ENCODE peak calls at places on chromosomes 11 and 22, in four cellular contexts. O is K562, T is HepG2, E is GM12878. A is an unnamed sample.

GRCh38 chr11:17978553-17979287 is 34.1 kb downstream of the SERGEF start:
- DNase-seq in E (no peak), O (peak), T (peak), A (peak)

GRCh38 chr22:33687464-33687863 is 232.8 kb downstream of the LARGE1 start:
- DNase-seq in O (no peak), T (no peak), E (no peak), A (no peak)

GRCh38 chr11:132111341-132111740 is 740.9 kb downstream of the NTM start:
- DNase-seq in O (no peak), T (no peak), E (no peak), A (no peak)

GRCh38 chr22:45502215-45503070 is at the start of gene FBLN1:
- DNase-seq in E (no peak), O (peak), T (peak), A (peak)

GRCh38 chr11:63564785-63565350 is 1.7 kb upstream of the PLAAT2 start:
- DNase-seq in O (no peak), T (no peak), E (no peak), A (no peak)

GRCh38 chr22:30201970-30202369 is 44.6 kb downstream of the LIF start:
- DNase-seq in O (no peak), E (no peak), T (no peak), A (no peak)

GRCh38 chr22:46241397-46242007 is 8.6 kb downstream of the CDPF1 start:
- DNase-seq in E (no peak), O (peak), T (no peak), A (peak)

GRCh38 chr11:111603633-111604130 is 1.4 kb downstream of the SIK2 start:
- DNase-seq in O (no peak), T (no peak), E (no peak), A (no peak)

GRCh38 chr11:41175304-41175972 is 284.0 kb downstream of the LRRC4C start:
- DNase-seq in O (no peak), E (no peak), T (no peak), A (no peak)

GRCh38 chr11:99370557-99371200 is 349.9 kb downstream of the CNTN5 start:
- DNase-seq in O (no peak), E (no peak), T (no peak), A (no peak)

GRCh38 chr11:98952110-98952509 is 68.6 kb upstream of the CNTN5 start:
- DNase-seq in O (no peak), E (no peak), T (no peak), A (no peak)

GRCh38 chr11:103903621-103904323 is 132.7 kb upstream of the DDI1 start:
- DNase-seq in T (no peak), E (no peak), O (no peak), A (no peak)

GRCh38 chr22:29079218-29079901 is 6.5 kb downstream of the KREMEN1 start:
- DNase-seq in E (no peak), O (peak), T (no peak), A (no peak)

GRCh38 chr11:20388096-20389055 is 860 bp downstream of the PRMT3 start:
- DNase-seq in E (no peak), T (peak), O (no peak), A (no peak)

GRCh38 chr11:111944139-111944538 is 7.0 kb downstream of the DIXDC1 start:
- DNase-seq in E (no peak), T (peak), O (no peak), A (no peak)

GRCh38 chr22:42964994-42965699 is 49.8 kb downstream of the PACSIN2 start:
- DNase-seq in E (no peak), O (no peak), T (peak), A (no peak)

GRCh38 chr11:72524711-72525110 is 90.4 kb upstream of the CLPB start:
- DNase-seq in E (no peak), O (no peak), T (no peak), A (no peak)

GRCh38 chr11:67415501-67416304 is at the start of gene CARNS1:
- DNase-seq in E (no peak), T (no peak), O (no peak), A (no peak)

GRCh38 chr11:61751384-61751783 is 1.1 kb upstream of the MYRF start:
- DNase-seq in T (peak), O (no peak), E (no peak), A (no peak)

GRCh38 chr11:61750631-61751273 is 1.7 kb upstream of the MYRF start:
- DNase-seq in O (no peak), T (no peak), E (no peak), A (no peak)

GRCh38 chr11:61752925-61753551 is 602 bp downstream of the MYRF start:
- DNase-seq in E (no peak), O (peak), T (no peak), A (no peak)

GRCh38 chr11:61753672-61754071 is 1.2 kb downstream of the MYRF start:
- DNase-seq in O (no peak), E (no peak), T (no peak), A (no peak)

GRCh38 chr11:61752117-61752924 is at the start of gene MYRF:
- DNase-seq in T (no peak), O (peak), E (no peak), A (peak)
- TF ChIP-seq NFIC in T (no peak), O (no peak), E (no peak), A (no peak)

GRCh38 chr22:34776827-34777226 is 289.1 kb upstream of the ISX start:
- DNase-seq in T (no peak), O (no peak), E (no peak), A (no peak)
- TF ChIP-seq NFIC in T (no peak), O (no peak), E (no peak), A (no peak)

GRCh38 chr22:24061124-24061684 is 50.1 kb downstream of the CABIN1 start:
- DNase-seq in T (no peak), O (no peak), E (no peak), A (no peak)

GRCh38 chr22:24055283-24055682 is 44.2 kb downstream of the CABIN1 start:
- DNase-seq in E (no peak), T (no peak), O (no peak), A (no peak)

GRCh38 chr22:24059793-24060192 is 48.7 kb downstream of the CABIN1 start:
- DNase-seq in E (no peak), T (no peak), O (no peak), A (no peak)

GRCh38 chr22:24060375-24060788 is 49.3 kb downstream of the CABIN1 start:
- DNase-seq in O (no peak), T (no peak), E (no peak), A (no peak)

GRCh38 chr22:24059121-24059520 is 48.0 kb downstream of the CABIN1 start:
- DNase-seq in E (no peak), O (no peak), T (no peak), A (no peak)
- TF ChIP-seq NFIC in E (no peak), O (no peak), T (no peak), A (peak)

DNA sequence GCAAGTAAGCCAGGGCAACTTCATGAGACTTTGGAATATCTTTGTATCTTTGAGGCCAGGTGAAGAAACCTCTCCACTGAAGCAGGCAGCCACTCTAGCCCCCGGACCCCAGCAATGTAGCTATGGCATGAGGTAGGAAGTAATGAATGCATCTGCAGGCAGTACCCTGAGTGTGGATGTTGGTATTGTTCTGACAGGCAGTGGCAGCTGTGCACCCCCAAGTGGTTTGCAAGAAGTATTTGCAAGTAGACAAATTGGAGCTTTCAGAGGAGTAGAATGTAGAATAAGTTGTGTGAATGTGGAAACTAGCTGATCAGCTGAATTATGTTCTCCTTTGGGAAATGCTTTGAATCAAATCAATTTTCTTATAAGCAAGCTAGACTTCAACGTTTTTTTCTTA is 194.4 kb upstream of the PGR start:
- DNase-seq in E (no peak), O (no peak), T (no peak), A (no peak)
- TF ChIP-seq NFIC in E (no peak), O (no peak), T (no peak), A (no peak)

GRCh38 chr22:25696763-25697710 is 45.0 kb upstream of the MYO18B start:
- DNase-seq in O (no peak), T (no peak), E (no peak), A (peak)
- TF ChIP-seq NFIC in O (no peak), T (no peak), E (no peak), A (no peak)

DNA sequence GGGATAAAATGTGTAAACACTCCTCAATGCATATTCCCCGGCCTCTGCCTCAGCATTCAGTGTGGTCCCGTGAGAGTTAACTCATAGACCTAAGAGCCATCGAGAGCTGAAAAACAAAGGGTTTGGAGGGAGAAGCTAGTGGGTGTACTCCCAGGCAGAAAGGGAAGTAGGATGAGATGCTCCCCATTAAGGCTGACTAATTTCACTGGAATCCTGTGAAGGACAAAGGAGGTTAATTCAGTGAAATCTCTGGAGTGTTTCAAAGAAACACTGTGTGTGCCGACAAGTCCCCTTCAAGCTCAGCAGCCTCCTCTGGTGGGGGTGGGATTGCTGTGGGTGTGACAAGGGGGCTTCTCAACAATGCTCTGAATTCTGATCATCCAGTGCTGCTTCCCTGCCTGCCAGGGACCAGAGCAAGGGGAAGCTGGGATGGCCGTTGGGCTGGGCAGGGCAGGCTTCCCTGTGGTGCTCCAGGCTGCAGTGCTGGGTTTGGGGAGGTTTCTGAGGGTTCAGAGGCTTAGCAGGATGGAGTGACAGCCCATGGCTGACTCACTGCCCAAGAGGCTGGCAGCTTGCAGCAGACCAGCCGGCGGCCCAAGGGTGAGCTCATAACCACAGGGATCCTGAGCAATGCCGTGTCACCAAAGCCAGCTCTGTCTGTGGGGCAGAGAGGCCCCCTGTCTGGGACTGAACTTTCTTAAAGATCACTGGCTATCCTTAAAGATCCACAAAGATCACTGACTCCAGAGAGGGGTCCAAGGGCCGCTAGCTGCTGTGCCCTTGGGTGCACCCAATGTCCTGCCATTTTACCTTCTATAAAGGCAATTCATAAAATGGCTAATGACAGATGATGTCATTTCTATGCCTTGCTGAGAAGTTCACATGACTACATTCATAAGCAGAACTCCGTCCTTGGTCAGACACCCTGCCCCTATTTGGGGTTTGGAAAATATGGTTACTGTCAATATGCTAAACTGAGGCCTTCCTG is 61.3 kb upstream of the BMAL1 start:
- DNase-seq in O (no peak), T (peak), E (no peak), A (no peak)
- TF ChIP-seq NFIC in O (no peak), T (no peak), E (no peak), A (peak)

DNA sequence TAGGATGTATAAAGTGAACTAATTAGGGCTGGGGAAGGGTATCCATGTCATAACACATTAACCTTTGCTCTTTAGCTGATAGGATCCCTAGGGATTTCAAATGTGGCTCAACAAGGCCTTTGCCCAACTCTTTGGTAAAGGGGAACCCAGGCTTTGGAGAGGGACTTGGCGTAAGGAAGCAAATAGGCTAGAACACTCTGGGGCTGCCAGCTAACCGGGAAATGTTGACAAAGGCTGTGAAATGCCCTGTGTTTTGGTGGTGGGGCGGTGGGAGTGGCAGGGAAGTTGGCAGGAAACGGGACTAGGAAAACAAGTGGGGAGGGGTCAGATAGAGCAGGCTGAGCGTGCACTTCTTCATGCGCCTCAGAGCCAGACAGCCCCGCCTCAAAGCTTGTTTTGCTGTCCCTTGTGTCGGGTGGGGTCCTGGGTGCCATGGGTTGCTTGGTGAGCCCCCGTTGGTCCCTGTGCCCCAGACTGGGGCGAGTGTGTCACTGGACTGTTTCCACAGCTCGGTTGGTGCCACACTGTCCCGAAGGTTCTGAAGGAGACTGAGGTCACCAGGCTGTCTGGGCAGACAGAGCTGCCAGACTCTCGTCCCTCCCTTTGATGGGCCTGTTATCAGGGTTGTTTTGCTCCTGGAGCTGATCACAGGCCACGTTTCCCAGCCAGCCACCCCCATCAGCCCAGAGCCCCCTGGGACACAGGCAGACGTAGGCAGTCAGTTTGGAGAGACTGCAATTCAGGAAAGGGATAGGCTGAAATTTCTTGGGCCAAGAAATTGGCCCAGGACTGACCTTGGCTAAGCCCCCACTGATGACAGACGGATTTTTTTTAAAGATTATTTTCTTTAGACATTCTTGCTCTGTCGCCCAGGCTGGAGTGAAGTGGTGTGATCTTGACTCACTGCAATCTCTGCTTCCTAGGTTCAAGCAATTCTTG is 19.6 kb downstream of the KCTD21 start:
- DNase-seq in T (peak), E (no peak), O (no peak), A (peak)
- TF ChIP-seq NFIC in T (no peak), E (no peak), O (no peak), A (no peak)

GRCh38 chr11:35415488-35415887 is 3.9 kb downstream of the SLC1A2 start:
- DNase-seq in T (no peak), O (no peak), E (no peak), A (no peak)

GRCh38 chr11:35420371-35420770 is 1.0 kb upstream of the SLC1A2 start:
- DNase-seq in T (no peak), O (no peak), E (no peak), A (peak)

GRCh38 chr11:35418282-35418846 is 994 bp downstream of the SLC1A2 start:
- DNase-seq in E (no peak), O (no peak), T (no peak), A (peak)

GRCh38 chr11:35418847-35419712 is at the start of gene SLC1A2:
- DNase-seq in O (no peak), E (no peak), T (no peak), A (peak)

GRCh38 chr11:35419713-35420333 is 465 bp upstream of the SLC1A2 start:
- DNase-seq in E (no peak), O (no peak), T (no peak), A (peak)
- TF ChIP-seq NFIC in E (no peak), O (no peak), T (no peak), A (no peak)

GRCh38 chr22:44409211-44409648 is 88.8 kb downstream of the RTL6 start:
- DNase-seq in E (no peak), T (no peak), O (no peak), A (peak)
- TF ChIP-seq NFIC in E (no peak), T (no peak), O (no peak), A (no peak)

A was measured in SK-N-SH.